ENCODE peak calls at places on chromosomes 16 and 17, in five cellular contexts. J is CD8-positive, alpha-beta memory T cell; E is adrenal gland; U is CD8-positive, alpha-beta T cell; A is PC-3. Z is an unnamed sample.

GRCh38 chr17:55416000-55416399 is 5.6 kb downstream of the MMD start:
- DNase-seq in J (no peak), E (no peak), U (no peak), A (no peak), Z (no peak)

GRCh38 chr16:75244844-75245758 is 6.3 kb downstream of the BCAR1 start:
- DNase-seq in J (no peak), E (peak; percentile 96), U (no peak), A (peak; percentile 94), Z (peak; percentile 93)

GRCh38 chr17:45433136-45433535 is 466 bp upstream of the ARHGAP27 start:
- DNase-seq in J (no peak), E (no peak), U (no peak), A (peak; percentile 21), Z (no peak)

GRCh38 chr16:20944861-20945390 is 44.4 kb downstream of the LYRM1 start:
- DNase-seq in J (no peak), E (peak; percentile 52), U (no peak), A (peak; percentile 25), Z (no peak)

GRCh38 chr16:10964039-10964890 is 19.9 kb downstream of the CLEC16A start:
- DNase-seq in J (peak; percentile 67), E (peak; percentile 93), U (peak; percentile 84), A (peak; percentile 75), Z (peak; percentile 88)

GRCh38 chr16:74064120-74064735 is 232.4 kb upstream of the PSMD7 start:
- DNase-seq in J (no peak), E (no peak), U (no peak), A (no peak), Z (no peak)

GRCh38 chr17:46942441-46943217 is 19.7 kb downstream of the GOSR2 start:
- DNase-seq in J (peak; percentile 24), E (peak; percentile 83), U (peak; percentile 44), A (peak; percentile 82), Z (peak; percentile 70)

GRCh38 chr16:88782454-88783390 is 2.3 kb downstream of the PIEZO1 start:
- DNase-seq in J (no peak), E (no peak), U (peak; percentile 57), A (peak; percentile 86), Z (no peak)

GRCh38 chr17:75771334-75772281 is 6.6 kb upstream of the GALK1 start:
- DNase-seq in J (no peak), E (peak; percentile 58), U (no peak), A (peak; percentile 59), Z (no peak)

GRCh38 chr16:11955713-11956123 is 9.3 kb upstream of the TNFRSF17 start:
- DNase-seq in J (no peak), E (no peak), U (no peak), A (peak; percentile 88), Z (no peak)

GRCh38 chr17:74928786-74929185 is 4.7 kb downstream of the OTOP2 start:
- DNase-seq in J (no peak), E (no peak), U (no peak), A (no peak), Z (no peak)

GRCh38 chr17:36463916-36464764 is 22.3 kb upstream of the ZNHIT3 start:
- DNase-seq in J (peak; percentile 19), E (peak; percentile 85), U (peak; percentile 21), A (peak; percentile 65), Z (peak; percentile 66)

GRCh38 chr16:56691885-56692284 is 9.6 kb downstream of the MT1X start:
- DNase-seq in J (no peak), E (peak; percentile 61), U (no peak), A (peak; percentile 91), Z (peak; percentile 57)

GRCh38 chr17:45282683-45283644 is 21.1 kb upstream of the SPATA32 start:
- DNase-seq in J (no peak), E (no peak), U (no peak), A (no peak), Z (peak; percentile 38)

GRCh38 chr17:38706625-38707298 is 1.7 kb downstream of the MLLT6 start:
- DNase-seq in J (peak; percentile 51), E (peak; percentile 72), U (peak; percentile 37), A (no peak), Z (peak; percentile 36)

GRCh38 chr17:18977646-18978045 is 25.7 kb downstream of the SLC5A10 start:
- DNase-seq in J (no peak), E (no peak), U (no peak), A (no peak), Z (no peak)

GRCh38 chr17:32769846-32770245 is 107.1 kb downstream of the MYO1D start:
- DNase-seq in J (no peak), E (no peak), U (no peak), A (peak; percentile 20), Z (no peak)

GRCh38 chr16:4936181-4936990 is 562 bp downstream of the PPL start:
- DNase-seq in J (no peak), E (no peak), U (no peak), A (peak; percentile 25), Z (peak; percentile 56)

GRCh38 chr17:75845933-75846700 is 1.9 kb upstream of the UNC13D start:
- DNase-seq in J (no peak), E (no peak), U (no peak), A (peak; percentile 52), Z (peak; percentile 28)

GRCh38 chr16:53632526-53632925 is 71.1 kb downstream of the RPGRIP1L start:
- DNase-seq in J (no peak), E (no peak), U (no peak), A (no peak), Z (no peak)

GRCh38 chr16:11679250-11679649 is 11.0 kb downstream of the SNN start:
- DNase-seq in J (no peak), E (no peak), U (no peak), A (no peak), Z (no peak)

GRCh38 chr17:67629963-67630320 is 87.8 kb upstream of the NOL11 start:
- DNase-seq in J (no peak), E (no peak), U (no peak), A (peak; percentile 80), Z (no peak)

GRCh38 chr17:4827399-4827798 is 5.7 kb upstream of the MINK1 start:
- DNase-seq in J (no peak), E (no peak), U (no peak), A (no peak), Z (no peak)

GRCh38 chr17:13593021-13593751 is 8.5 kb downstream of the HS3ST3A1 start:
- DNase-seq in J (no peak), E (no peak), U (no peak), A (no peak), Z (no peak)

GRCh38 chr16:17607075-17607509 is 136.3 kb upstream of the XYLT1 start:
- DNase-seq in J (no peak), E (no peak), U (no peak), A (no peak), Z (no peak)

GRCh38 chr17:3535253-3535995 is 22.2 kb downstream of the TRPV3 start:
- DNase-seq in J (peak; percentile 54), E (no peak), U (peak; percentile 52), A (peak; percentile 77), Z (peak; percentile 25)

GRCh38 chr17:6927290-6927844 is 68.5 kb upstream of the ALOX12 start:
- DNase-seq in J (no peak), E (no peak), U (no peak), A (peak; percentile 49), Z (no peak)

GRCh38 chr17:17269926-17270773 is 10.9 kb downstream of the COPS3 start:
- DNase-seq in J (no peak), E (peak; percentile 45), U (no peak), A (peak; percentile 37), Z (no peak)

GRCh38 chr16:77445321-77445720 is 10.5 kb upstream of the ADAMTS18 start:
- DNase-seq in J (no peak), E (no peak), U (no peak), A (no peak), Z (no peak)

GRCh38 chr17:36935681-36936454 is 1.4 kb upstream of the LHX1 start:
- DNase-seq in J (no peak), E (no peak), U (no peak), A (no peak), Z (no peak)

DNA sequence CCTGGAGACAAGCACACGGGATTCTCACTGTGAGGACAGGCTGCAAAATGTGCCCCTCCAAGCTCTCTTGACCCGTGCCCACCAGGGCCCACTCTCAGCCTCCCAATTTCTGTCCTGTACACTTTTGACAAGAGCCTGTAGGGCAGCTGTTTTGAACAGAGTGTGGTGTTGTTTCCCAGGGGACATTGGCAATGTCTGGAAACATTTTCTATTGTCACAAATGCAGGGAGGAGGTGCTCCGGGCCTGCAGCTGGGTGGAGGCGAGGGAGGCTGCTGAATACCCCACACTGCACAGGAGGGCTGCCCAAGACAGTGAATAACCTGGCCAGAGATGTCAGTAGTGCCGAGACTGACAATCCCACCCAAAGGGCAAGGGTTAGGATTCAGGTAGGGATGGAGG is 10.5 kb downstream of the CEP295NL start:
- DNase-seq in J (no peak), E (no peak), U (no peak), A (no peak), Z (no peak)
- H3K4me1 ChIP-seq in J (peaks cover 12% of the 10 kb centered on the region), E (peaks cover 62% of the 10 kb centered on the region), U (peaks cover 29% of the 10 kb centered on the region), A (no peaks in the 10 kb centered on the region), Z (peaks cover 12% of the 10 kb centered on the region)

GRCh38 chr17:78120971-78121800 is 7.4 kb downstream of the TMC6 start:
- DNase-seq in J (peak; percentile 81), E (no peak), U (peak; percentile 65), A (no peak), Z (no peak)
- H3K4me3 ChIP-seq in J (peak overlapping the region; percentile 81), E (no peak overlapping the region), U (peak overlapping the region; percentile 51), A (no peak overlapping the region), Z (no peak overlapping the region)

DNA sequence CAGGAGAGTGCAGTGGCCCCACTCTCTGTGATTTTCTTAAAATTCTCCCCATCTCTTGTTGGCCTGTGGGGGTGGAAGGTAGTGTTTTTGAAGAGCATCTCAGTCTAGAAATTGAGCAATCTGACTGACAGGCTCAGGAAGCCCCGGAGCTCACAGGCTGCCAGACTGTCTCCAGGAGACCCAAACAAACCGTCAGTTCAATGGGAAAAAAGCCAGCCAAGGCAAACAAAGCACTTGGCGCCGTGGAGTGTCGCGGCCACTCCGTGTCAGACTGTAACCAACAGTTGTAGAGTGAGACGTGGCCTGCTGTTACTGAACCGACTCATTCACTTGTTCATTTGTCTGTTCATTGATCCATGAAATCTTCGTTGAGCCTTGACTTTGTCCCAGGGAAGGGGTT is 33.7 kb downstream of the RGS9 start:
- DNase-seq in J (no peak), E (peak; percentile 64), U (no peak), A (peak; percentile 54), Z (peak; percentile 77)
- H3K4me1 ChIP-seq in J (peaks cover 36% of the 10 kb centered on the region), E (no peaks in the 10 kb centered on the region), U (peaks cover 18% of the 10 kb centered on the region), A (peaks cover 10% of the 10 kb centered on the region), Z (peaks cover 3% of the 10 kb centered on the region)

GRCh38 chr17:81411305-81411704 is 16.0 kb downstream of the BAHCC1 start:
- DNase-seq in J (no peak), E (no peak), U (no peak), A (no peak), Z (no peak)
- H3K4me3 ChIP-seq in J (no peak overlapping the region), E (no peak overlapping the region), U (no peak overlapping the region), A (no peak overlapping the region), Z (no peak overlapping the region)

Z was measured in body of pancreas.